ENCODE peak calls at places on chromosome 2, in nine cellular contexts. One of them, this sample, is unnamed.

GRCh38 chr2:11833601-11834000 is 87.2 kb downstream of the LPIN1 start:
- DNase-seq in dorsolateral prefrontal cortex: no peak
- DNase-seq in KBM-7: no peak
- DNase-seq in brain microvascular endothelial cell: peak; percentile 31
- DNase-seq in CD8-positive, alpha-beta T cell: no peak
- DNase-seq in naive thymus-derived CD4-positive, alpha-beta T cell: no peak
- DNase-seq in left ventricle myocardium superior: no peak
- DNase-seq in germinal center: peak; percentile 52
- DNase-seq in activated effector memory CD4-positive, alpha-beta T cell treated with anti-CD3 and anti-CD28 coated beads, Interleukin-2, amount 50 U/mL, for 16 hours: no peak
- DNase-seq in this sample: peak; percentile 36

GRCh38 chr2:174788291-174788929 is 24.1 kb upstream of the CHRNA1 start:
- DNase-seq in dorsolateral prefrontal cortex: no peak
- DNase-seq in KBM-7: no peak
- DNase-seq in brain microvascular endothelial cell: no peak
- DNase-seq in CD8-positive, alpha-beta T cell: no peak
- DNase-seq in naive thymus-derived CD4-positive, alpha-beta T cell: no peak
- DNase-seq in left ventricle myocardium superior: no peak
- DNase-seq in germinal center: peak; percentile 30
- DNase-seq in activated effector memory CD4-positive, alpha-beta T cell treated with anti-CD3 and anti-CD28 coated beads, Interleukin-2, amount 50 U/mL, for 16 hours: no peak
- DNase-seq in this sample: no peak

GRCh38 chr2:70505613-70506391 is 47.8 kb downstream of the TGFA start:
- DNase-seq in dorsolateral prefrontal cortex: no peak
- DNase-seq in KBM-7: no peak
- DNase-seq in brain microvascular endothelial cell: no peak
- DNase-seq in CD8-positive, alpha-beta T cell: no peak
- DNase-seq in naive thymus-derived CD4-positive, alpha-beta T cell: no peak
- DNase-seq in left ventricle myocardium superior: no peak
- DNase-seq in germinal center: no peak
- DNase-seq in activated effector memory CD4-positive, alpha-beta T cell treated with anti-CD3 and anti-CD28 coated beads, Interleukin-2, amount 50 U/mL, for 16 hours: no peak
- DNase-seq in this sample: no peak

GRCh38 chr2:60991644-60992043 is 25.9 kb upstream of the PEX13 start:
- DNase-seq in dorsolateral prefrontal cortex: no peak
- DNase-seq in KBM-7: no peak
- DNase-seq in brain microvascular endothelial cell: no peak
- DNase-seq in CD8-positive, alpha-beta T cell: no peak
- DNase-seq in naive thymus-derived CD4-positive, alpha-beta T cell: no peak
- DNase-seq in left ventricle myocardium superior: no peak
- DNase-seq in germinal center: no peak
- DNase-seq in activated effector memory CD4-positive, alpha-beta T cell treated with anti-CD3 and anti-CD28 coated beads, Interleukin-2, amount 50 U/mL, for 16 hours: no peak
- DNase-seq in this sample: no peak

GRCh38 chr2:217248312-217248935 is 388.6 kb upstream of the TNP1 start:
- DNase-seq in dorsolateral prefrontal cortex: peak; percentile 42
- DNase-seq in KBM-7: peak; percentile 36
- DNase-seq in brain microvascular endothelial cell: no peak
- DNase-seq in CD8-positive, alpha-beta T cell: no peak
- DNase-seq in naive thymus-derived CD4-positive, alpha-beta T cell: no peak
- DNase-seq in left ventricle myocardium superior: peak; percentile 81
- DNase-seq in germinal center: no peak
- DNase-seq in activated effector memory CD4-positive, alpha-beta T cell treated with anti-CD3 and anti-CD28 coated beads, Interleukin-2, amount 50 U/mL, for 16 hours: no peak
- DNase-seq in this sample: peak; percentile 78

GRCh38 chr2:18889565-18890332 is 300.4 kb upstream of the NT5C1B start:
- DNase-seq in dorsolateral prefrontal cortex: no peak
- DNase-seq in KBM-7: no peak
- DNase-seq in brain microvascular endothelial cell: no peak
- DNase-seq in CD8-positive, alpha-beta T cell: no peak
- DNase-seq in naive thymus-derived CD4-positive, alpha-beta T cell: no peak
- DNase-seq in left ventricle myocardium superior: no peak
- DNase-seq in germinal center: no peak
- DNase-seq in activated effector memory CD4-positive, alpha-beta T cell treated with anti-CD3 and anti-CD28 coated beads, Interleukin-2, amount 50 U/mL, for 16 hours: no peak
- DNase-seq in this sample: no peak

GRCh38 chr2:9336209-9336533 is 87.2 kb downstream of the ITGB1BP1 start:
- DNase-seq in dorsolateral prefrontal cortex: no peak
- DNase-seq in KBM-7: peak; percentile 20
- DNase-seq in brain microvascular endothelial cell: peak; percentile 55
- DNase-seq in CD8-positive, alpha-beta T cell: no peak
- DNase-seq in naive thymus-derived CD4-positive, alpha-beta T cell: no peak
- DNase-seq in left ventricle myocardium superior: no peak
- DNase-seq in germinal center: peak; percentile 85
- DNase-seq in activated effector memory CD4-positive, alpha-beta T cell treated with anti-CD3 and anti-CD28 coated beads, Interleukin-2, amount 50 U/mL, for 16 hours: no peak
- DNase-seq in this sample: no peak

GRCh38 chr2:88530081-88530480 is 77.6 kb upstream of the FOXI3 start:
- DNase-seq in dorsolateral prefrontal cortex: no peak
- DNase-seq in KBM-7: no peak
- DNase-seq in brain microvascular endothelial cell: no peak
- DNase-seq in CD8-positive, alpha-beta T cell: no peak
- DNase-seq in naive thymus-derived CD4-positive, alpha-beta T cell: no peak
- DNase-seq in left ventricle myocardium superior: no peak
- DNase-seq in germinal center: no peak
- DNase-seq in activated effector memory CD4-positive, alpha-beta T cell treated with anti-CD3 and anti-CD28 coated beads, Interleukin-2, amount 50 U/mL, for 16 hours: no peak
- DNase-seq in this sample: no peak

GRCh38 chr2:108588070-108588668 is 53.9 kb downstream of the LIMS1 start:
- DNase-seq in dorsolateral prefrontal cortex: no peak
- DNase-seq in KBM-7: peak; percentile 82
- DNase-seq in brain microvascular endothelial cell: no peak
- DNase-seq in CD8-positive, alpha-beta T cell: no peak
- DNase-seq in naive thymus-derived CD4-positive, alpha-beta T cell: no peak
- DNase-seq in left ventricle myocardium superior: no peak
- DNase-seq in germinal center: peak; percentile 47
- DNase-seq in activated effector memory CD4-positive, alpha-beta T cell treated with anti-CD3 and anti-CD28 coated beads, Interleukin-2, amount 50 U/mL, for 16 hours: no peak
- DNase-seq in this sample: no peak

GRCh38 chr2:79621252-79621651 is 108.4 kb downstream of the CTNNA2 start:
- DNase-seq in dorsolateral prefrontal cortex: no peak
- DNase-seq in KBM-7: no peak
- DNase-seq in brain microvascular endothelial cell: no peak
- DNase-seq in CD8-positive, alpha-beta T cell: no peak
- DNase-seq in naive thymus-derived CD4-positive, alpha-beta T cell: no peak
- DNase-seq in left ventricle myocardium superior: no peak
- DNase-seq in germinal center: no peak
- DNase-seq in activated effector memory CD4-positive, alpha-beta T cell treated with anti-CD3 and anti-CD28 coated beads, Interleukin-2, amount 50 U/mL, for 16 hours: no peak
- DNase-seq in this sample: no peak

GRCh38 chr2:116718451-116718850 is 1096.0 kb upstream of the DDX18 start:
- DNase-seq in dorsolateral prefrontal cortex: no peak
- DNase-seq in KBM-7: no peak
- DNase-seq in brain microvascular endothelial cell: no peak
- DNase-seq in CD8-positive, alpha-beta T cell: no peak
- DNase-seq in naive thymus-derived CD4-positive, alpha-beta T cell: no peak
- DNase-seq in left ventricle myocardium superior: no peak
- DNase-seq in germinal center: no peak
- DNase-seq in activated effector memory CD4-positive, alpha-beta T cell treated with anti-CD3 and anti-CD28 coated beads, Interleukin-2, amount 50 U/mL, for 16 hours: no peak
- DNase-seq in this sample: no peak

GRCh38 chr2:46393352-46393820 is 86.0 kb upstream of the TMEM247 start:
- DNase-seq in dorsolateral prefrontal cortex: no peak
- DNase-seq in KBM-7: no peak
- DNase-seq in brain microvascular endothelial cell: no peak
- DNase-seq in CD8-positive, alpha-beta T cell: no peak
- DNase-seq in naive thymus-derived CD4-positive, alpha-beta T cell: no peak
- DNase-seq in left ventricle myocardium superior: no peak
- DNase-seq in germinal center: no peak
- DNase-seq in activated effector memory CD4-positive, alpha-beta T cell treated with anti-CD3 and anti-CD28 coated beads, Interleukin-2, amount 50 U/mL, for 16 hours: no peak
- DNase-seq in this sample: no peak

GRCh38 chr2:199747427-199747826 is 103.6 kb downstream of the FTCDNL1 start:
- DNase-seq in dorsolateral prefrontal cortex: no peak
- DNase-seq in KBM-7: no peak
- DNase-seq in brain microvascular endothelial cell: no peak
- DNase-seq in CD8-positive, alpha-beta T cell: no peak
- DNase-seq in naive thymus-derived CD4-positive, alpha-beta T cell: no peak
- DNase-seq in left ventricle myocardium superior: peak; percentile 40
- DNase-seq in germinal center: no peak
- DNase-seq in activated effector memory CD4-positive, alpha-beta T cell treated with anti-CD3 and anti-CD28 coated beads, Interleukin-2, amount 50 U/mL, for 16 hours: no peak
- DNase-seq in this sample: no peak

GRCh38 chr2:222088561-222088960 is 210.2 kb downstream of the PAX3 start:
- DNase-seq in dorsolateral prefrontal cortex: no peak
- DNase-seq in KBM-7: no peak
- DNase-seq in brain microvascular endothelial cell: no peak
- DNase-seq in CD8-positive, alpha-beta T cell: no peak
- DNase-seq in naive thymus-derived CD4-positive, alpha-beta T cell: no peak
- DNase-seq in left ventricle myocardium superior: no peak
- DNase-seq in germinal center: no peak
- DNase-seq in activated effector memory CD4-positive, alpha-beta T cell treated with anti-CD3 and anti-CD28 coated beads, Interleukin-2, amount 50 U/mL, for 16 hours: no peak
- DNase-seq in this sample: no peak

GRCh38 chr2:95215018-95215612 is 7.8 kb downstream of the ZNF892 start:
- DNase-seq in dorsolateral prefrontal cortex: no peak
- DNase-seq in KBM-7: no peak
- DNase-seq in brain microvascular endothelial cell: no peak
- DNase-seq in CD8-positive, alpha-beta T cell: no peak
- DNase-seq in naive thymus-derived CD4-positive, alpha-beta T cell: no peak
- DNase-seq in left ventricle myocardium superior: no peak
- DNase-seq in germinal center: no peak
- DNase-seq in activated effector memory CD4-positive, alpha-beta T cell treated with anti-CD3 and anti-CD28 coated beads, Interleukin-2, amount 50 U/mL, for 16 hours: no peak
- DNase-seq in this sample: no peak

GRCh38 chr2:8615252-8616083 is 66.4 kb upstream of the ID2 start:
- DNase-seq in dorsolateral prefrontal cortex: no peak
- DNase-seq in KBM-7: no peak
- DNase-seq in brain microvascular endothelial cell: no peak
- DNase-seq in CD8-positive, alpha-beta T cell: no peak
- DNase-seq in naive thymus-derived CD4-positive, alpha-beta T cell: no peak
- DNase-seq in left ventricle myocardium superior: peak; percentile 52
- DNase-seq in germinal center: no peak
- DNase-seq in activated effector memory CD4-positive, alpha-beta T cell treated with anti-CD3 and anti-CD28 coated beads, Interleukin-2, amount 50 U/mL, for 16 hours: peak; percentile 57
- DNase-seq in this sample: no peak

GRCh38 chr2:172968061-172968469 is 107.6 kb upstream of the MAP3K20 start:
- DNase-seq in dorsolateral prefrontal cortex: no peak
- DNase-seq in KBM-7: no peak
- DNase-seq in brain microvascular endothelial cell: peak; percentile 89
- DNase-seq in CD8-positive, alpha-beta T cell: no peak
- DNase-seq in naive thymus-derived CD4-positive, alpha-beta T cell: no peak
- DNase-seq in left ventricle myocardium superior: peak; percentile 75
- DNase-seq in germinal center: no peak
- DNase-seq in activated effector memory CD4-positive, alpha-beta T cell treated with anti-CD3 and anti-CD28 coated beads, Interleukin-2, amount 50 U/mL, for 16 hours: no peak
- DNase-seq in this sample: peak; percentile 73

GRCh38 chr2:64731746-64732145 is 78.0 kb upstream of the SERTAD2 start:
- DNase-seq in dorsolateral prefrontal cortex: no peak
- DNase-seq in KBM-7: peak; percentile 62
- DNase-seq in brain microvascular endothelial cell: no peak
- DNase-seq in CD8-positive, alpha-beta T cell: no peak
- DNase-seq in naive thymus-derived CD4-positive, alpha-beta T cell: no peak
- DNase-seq in left ventricle myocardium superior: no peak
- DNase-seq in germinal center: no peak
- DNase-seq in activated effector memory CD4-positive, alpha-beta T cell treated with anti-CD3 and anti-CD28 coated beads, Interleukin-2, amount 50 U/mL, for 16 hours: no peak
- DNase-seq in this sample: no peak

GRCh38 chr2:12227941-12228608 is 481.6 kb downstream of the LPIN1 start:
- DNase-seq in dorsolateral prefrontal cortex: no peak
- DNase-seq in KBM-7: no peak
- DNase-seq in brain microvascular endothelial cell: peak; percentile 40
- DNase-seq in CD8-positive, alpha-beta T cell: no peak
- DNase-seq in naive thymus-derived CD4-positive, alpha-beta T cell: no peak
- DNase-seq in left ventricle myocardium superior: no peak
- DNase-seq in germinal center: no peak
- DNase-seq in activated effector memory CD4-positive, alpha-beta T cell treated with anti-CD3 and anti-CD28 coated beads, Interleukin-2, amount 50 U/mL, for 16 hours: no peak
- DNase-seq in this sample: peak; percentile 70

GRCh38 chr2:222424729-222425671 is 657 bp downstream of the SGPP2 start:
- DNase-seq in dorsolateral prefrontal cortex: peak; percentile 21
- DNase-seq in KBM-7: no peak
- DNase-seq in brain microvascular endothelial cell: no peak
- DNase-seq in CD8-positive, alpha-beta T cell: no peak
- DNase-seq in naive thymus-derived CD4-positive, alpha-beta T cell: no peak
- DNase-seq in left ventricle myocardium superior: peak; percentile 54
- DNase-seq in germinal center: peak; percentile 71
- DNase-seq in activated effector memory CD4-positive, alpha-beta T cell treated with anti-CD3 and anti-CD28 coated beads, Interleukin-2, amount 50 U/mL, for 16 hours: peak; percentile 76
- DNase-seq in this sample: no peak

GRCh38 chr2:37581433-37581832 is 90.0 kb downstream of the CDC42EP3 start:
- DNase-seq in dorsolateral prefrontal cortex: no peak
- DNase-seq in KBM-7: no peak
- DNase-seq in brain microvascular endothelial cell: no peak
- DNase-seq in CD8-positive, alpha-beta T cell: no peak
- DNase-seq in naive thymus-derived CD4-positive, alpha-beta T cell: no peak
- DNase-seq in left ventricle myocardium superior: no peak
- DNase-seq in germinal center: no peak
- DNase-seq in activated effector memory CD4-positive, alpha-beta T cell treated with anti-CD3 and anti-CD28 coated beads, Interleukin-2, amount 50 U/mL, for 16 hours: no peak
- DNase-seq in this sample: no peak

GRCh38 chr2:237643582-237643981 is 16.2 kb downstream of the LRRFIP1 start:
- DNase-seq in dorsolateral prefrontal cortex: no peak
- DNase-seq in KBM-7: no peak
- DNase-seq in brain microvascular endothelial cell: no peak
- DNase-seq in CD8-positive, alpha-beta T cell: no peak
- DNase-seq in naive thymus-derived CD4-positive, alpha-beta T cell: no peak
- DNase-seq in left ventricle myocardium superior: no peak
- DNase-seq in germinal center: no peak
- DNase-seq in activated effector memory CD4-positive, alpha-beta T cell treated with anti-CD3 and anti-CD28 coated beads, Interleukin-2, amount 50 U/mL, for 16 hours: no peak
- DNase-seq in this sample: no peak

GRCh38 chr2:196955036-196955435 is 28.5 kb upstream of the PGAP1 start:
- DNase-seq in dorsolateral prefrontal cortex: no peak
- DNase-seq in KBM-7: no peak
- DNase-seq in brain microvascular endothelial cell: no peak
- DNase-seq in CD8-positive, alpha-beta T cell: no peak
- DNase-seq in naive thymus-derived CD4-positive, alpha-beta T cell: no peak
- DNase-seq in left ventricle myocardium superior: no peak
- DNase-seq in germinal center: no peak
- DNase-seq in activated effector memory CD4-positive, alpha-beta T cell treated with anti-CD3 and anti-CD28 coated beads, Interleukin-2, amount 50 U/mL, for 16 hours: no peak
- DNase-seq in this sample: no peak

GRCh38 chr2:240646900-240647502 is 21.7 kb downstream of the GPR35 start:
- DNase-seq in dorsolateral prefrontal cortex: no peak
- DNase-seq in KBM-7: no peak
- DNase-seq in brain microvascular endothelial cell: no peak
- DNase-seq in CD8-positive, alpha-beta T cell: no peak
- DNase-seq in naive thymus-derived CD4-positive, alpha-beta T cell: no peak
- DNase-seq in left ventricle myocardium superior: no peak
- DNase-seq in germinal center: no peak
- DNase-seq in activated effector memory CD4-positive, alpha-beta T cell treated with anti-CD3 and anti-CD28 coated beads, Interleukin-2, amount 50 U/mL, for 16 hours: no peak
- DNase-seq in this sample: no peak

GRCh38 chr2:58137856-58138255 is 91.2 kb downstream of the VRK2 start:
- DNase-seq in dorsolateral prefrontal cortex: no peak
- DNase-seq in KBM-7: no peak
- DNase-seq in brain microvascular endothelial cell: no peak
- DNase-seq in CD8-positive, alpha-beta T cell: no peak
- DNase-seq in naive thymus-derived CD4-positive, alpha-beta T cell: no peak
- DNase-seq in left ventricle myocardium superior: no peak
- DNase-seq in germinal center: no peak
- DNase-seq in activated effector memory CD4-positive, alpha-beta T cell treated with anti-CD3 and anti-CD28 coated beads, Interleukin-2, amount 50 U/mL, for 16 hours: no peak
- DNase-seq in this sample: no peak

GRCh38 chr2:203685081-203685621 is 21.3 kb upstream of the CD28 start:
- DNase-seq in dorsolateral prefrontal cortex: no peak
- DNase-seq in KBM-7: no peak
- DNase-seq in brain microvascular endothelial cell: peak; percentile 96
- DNase-seq in CD8-positive, alpha-beta T cell: no peak
- DNase-seq in naive thymus-derived CD4-positive, alpha-beta T cell: no peak
- DNase-seq in left ventricle myocardium superior: no peak
- DNase-seq in germinal center: no peak
- DNase-seq in activated effector memory CD4-positive, alpha-beta T cell treated with anti-CD3 and anti-CD28 coated beads, Interleukin-2, amount 50 U/mL, for 16 hours: no peak
- DNase-seq in this sample: peak; percentile 83

GRCh38 chr2:241775223-241776177 is 1.1 kb upstream of the GAL3ST2 start:
- DNase-seq in dorsolateral prefrontal cortex: no peak
- DNase-seq in KBM-7: no peak
- DNase-seq in brain microvascular endothelial cell: no peak
- DNase-seq in CD8-positive, alpha-beta T cell: peak; percentile 43
- DNase-seq in naive thymus-derived CD4-positive, alpha-beta T cell: no peak
- DNase-seq in left ventricle myocardium superior: peak; percentile 21
- DNase-seq in germinal center: no peak
- DNase-seq in activated effector memory CD4-positive, alpha-beta T cell treated with anti-CD3 and anti-CD28 coated beads, Interleukin-2, amount 50 U/mL, for 16 hours: peak; percentile 53
- DNase-seq in this sample: no peak

GRCh38 chr2:178635897-178636296 is 155.6 kb downstream of the PLEKHA3 start:
- DNase-seq in dorsolateral prefrontal cortex: no peak
- DNase-seq in KBM-7: no peak
- DNase-seq in brain microvascular endothelial cell: no peak
- DNase-seq in CD8-positive, alpha-beta T cell: no peak
- DNase-seq in naive thymus-derived CD4-positive, alpha-beta T cell: no peak
- DNase-seq in left ventricle myocardium superior: no peak
- DNase-seq in germinal center: no peak
- DNase-seq in activated effector memory CD4-positive, alpha-beta T cell treated with anti-CD3 and anti-CD28 coated beads, Interleukin-2, amount 50 U/mL, for 16 hours: no peak
- DNase-seq in this sample: no peak

GRCh38 chr2:180607501-180608060 is 372.8 kb upstream of the UBE2E3 start:
- DNase-seq in dorsolateral prefrontal cortex: no peak
- DNase-seq in KBM-7: no peak
- DNase-seq in brain microvascular endothelial cell: no peak
- DNase-seq in CD8-positive, alpha-beta T cell: no peak
- DNase-seq in naive thymus-derived CD4-positive, alpha-beta T cell: no peak
- DNase-seq in left ventricle myocardium superior: no peak
- DNase-seq in germinal center: no peak
- DNase-seq in activated effector memory CD4-positive, alpha-beta T cell treated with anti-CD3 and anti-CD28 coated beads, Interleukin-2, amount 50 U/mL, for 16 hours: no peak
- DNase-seq in this sample: no peak

GRCh38 chr2:138712212-138712979 is 67.8 kb downstream of the NXPH2 start:
- DNase-seq in dorsolateral prefrontal cortex: no peak
- DNase-seq in KBM-7: no peak
- DNase-seq in brain microvascular endothelial cell: no peak
- DNase-seq in CD8-positive, alpha-beta T cell: no peak
- DNase-seq in naive thymus-derived CD4-positive, alpha-beta T cell: no peak
- DNase-seq in left ventricle myocardium superior: no peak
- DNase-seq in germinal center: no peak
- DNase-seq in activated effector memory CD4-positive, alpha-beta T cell treated with anti-CD3 and anti-CD28 coated beads, Interleukin-2, amount 50 U/mL, for 16 hours: no peak
- DNase-seq in this sample: peak; percentile 85

GRCh38 chr2:28004086-28004485 is 113.6 kb downstream of the BABAM2 start:
- DNase-seq in dorsolateral prefrontal cortex: no peak
- DNase-seq in KBM-7: no peak
- DNase-seq in brain microvascular endothelial cell: peak; percentile 77
- DNase-seq in CD8-positive, alpha-beta T cell: no peak
- DNase-seq in naive thymus-derived CD4-positive, alpha-beta T cell: no peak
- DNase-seq in left ventricle myocardium superior: no peak
- DNase-seq in germinal center: no peak
- DNase-seq in activated effector memory CD4-positive, alpha-beta T cell treated with anti-CD3 and anti-CD28 coated beads, Interleukin-2, amount 50 U/mL, for 16 hours: no peak
- DNase-seq in this sample: peak; percentile 88